ENCODE peak calls at places on chromosomes 12 and 14, in five cellular contexts. O is NCI-H1417; X is caudate nucleus; K is stimulated activated naive B cell treated with anti-CD40 and anti-IgM and Interleukin-4, amounts not matched to agents 10 μg/mL and 1 μg/mL and 100 μg/mL, for 72 hours; B is T1000. L is an unnamed sample.
A peak's percentile ranks its signal among the peaks of the same experiment; 100 is the strongest.

GRCh38 chr12:109222496-109222895 is 86.6 kb downstream of the FOXN4 start:
- DNase-seq in O (no peak), X (no peak), K (no peak), B (no peak), L (no peak)

GRCh38 chr12:24928131-24928530 is 20.8 kb downstream of the BCAT1 start:
- DNase-seq in O (no peak), X (no peak), K (no peak), B (no peak), L (no peak)

GRCh38 chr14:29236848-29237247 is 470.3 kb downstream of the FOXG1 start:
- DNase-seq in O (no peak), X (no peak), K (no peak), B (no peak), L (no peak)

GRCh38 chr12:61367281-61367785 is 892.9 kb upstream of the USP15 start:
- DNase-seq in O (no peak), X (no peak), K (no peak), B (no peak), L (no peak)

GRCh38 chr12:131994589-131994988 is 44.8 kb downstream of the EP400 start:
- DNase-seq in O (no peak), X (no peak), K (no peak), B (no peak), L (no peak)

GRCh38 chr14:22152161-22152870 is 436.7 kb downstream of the DAD1 start:
- DNase-seq in O (no peak), X (no peak), K (no peak), B (no peak), L (no peak)

GRCh38 chr12:1859643-1860042 is 39.3 kb downstream of the LRTM2 start:
- DNase-seq in O (no peak), X (no peak), K (no peak), B (peak; percentile 52), L (no peak)

GRCh38 chr14:36507847-36508417 is 12.1 kb downstream of the NKX2-1 start:
- DNase-seq in O (peak; percentile 77), X (no peak), K (no peak), B (no peak), L (no peak)

GRCh38 chr12:98895086-98895651 is 250.1 kb downstream of the APAF1 start:
- DNase-seq in O (peak; percentile 20), X (peak; percentile 69), K (no peak), B (no peak), L (no peak)

GRCh38 chr12:30977537-30978349 is 51.2 kb downstream of the TSPAN11 start:
- DNase-seq in O (no peak), X (no peak), K (no peak), B (no peak), L (no peak)

GRCh38 chr12:57085999-57086950 is 2.6 kb upstream of the NAB2 start:
- DNase-seq in O (no peak), X (no peak), K (no peak), B (no peak), L (peak; percentile 31)

GRCh38 chr12:114580306-114580705 is 103.7 kb downstream of the TBX3 start:
- DNase-seq in O (no peak), X (no peak), K (no peak), B (no peak), L (no peak)

GRCh38 chr12:65787056-65787855 is 37.0 kb upstream of the HMGA2 start:
- DNase-seq in O (no peak), X (no peak), K (no peak), B (no peak), L (no peak)

GRCh38 chr12:24933694-24934407 is 15.1 kb downstream of the BCAT1 start:
- DNase-seq in O (no peak), X (no peak), K (no peak), B (no peak), L (no peak)

GRCh38 chr12:4910502-4911315 is 1.0 kb downstream of the KCNA1 start:
- DNase-seq in O (no peak), X (no peak), K (no peak), B (no peak), L (no peak)

GRCh38 chr12:93857917-93858513 is 180.8 kb downstream of the CRADD start:
- DNase-seq in O (peak; percentile 39), X (no peak), K (no peak), B (no peak), L (no peak)

GRCh38 chr12:96585977-96586376 is 96.6 kb downstream of the CFAP54 start:
- DNase-seq in O (no peak), X (no peak), K (no peak), B (no peak), L (no peak)